ENCODE peak calls at places on chromosome 20, in eight cellular contexts. One of them, this sample, is unnamed.

GRCh38 chr20:14757728-14758127 is 420.3 kb upstream of the FLRT3 start:
- DNase-seq in fibroblast of lung: no peak
- DNase-seq in H9: peak
- DNase-seq in neuronal stem cell: no peak
- DNase-seq in SK-N-SH: no peak
- DNase-seq in mammary epithelial cell: no peak
- DNase-seq in HepG2: peak
- DNase-seq in DND-41: no peak
- DNase-seq in this sample: no peak

GRCh38 chr20:19995220-19995863 is 21.8 kb upstream of the NAA20 start:
- DNase-seq in fibroblast of lung: peak
- DNase-seq in H9: no peak
- DNase-seq in neuronal stem cell: no peak
- DNase-seq in SK-N-SH: peak
- DNase-seq in mammary epithelial cell: no peak
- DNase-seq in HepG2: peak
- DNase-seq in DND-41: peak
- DNase-seq in this sample: peak

GRCh38 chr20:5923493-5923892 is 26.8 kb downstream of the TRMT6 start:
- DNase-seq in fibroblast of lung: no peak
- DNase-seq in H9: no peak
- DNase-seq in neuronal stem cell: no peak
- DNase-seq in SK-N-SH: no peak
- DNase-seq in mammary epithelial cell: no peak
- DNase-seq in HepG2: no peak
- DNase-seq in DND-41: no peak
- DNase-seq in this sample: no peak

GRCh38 chr20:7237251-7237650 is 469.8 kb downstream of the BMP2 start:
- DNase-seq in fibroblast of lung: no peak
- DNase-seq in H9: no peak
- DNase-seq in neuronal stem cell: no peak
- DNase-seq in SK-N-SH: no peak
- DNase-seq in mammary epithelial cell: no peak
- DNase-seq in HepG2: no peak
- DNase-seq in DND-41: no peak
- DNase-seq in this sample: no peak

GRCh38 chr20:59010995-59011873 is 4.2 kb upstream of the CTSZ start:
- DNase-seq in fibroblast of lung: peak
- DNase-seq in H9: no peak
- DNase-seq in neuronal stem cell: no peak
- DNase-seq in SK-N-SH: no peak
- DNase-seq in mammary epithelial cell: peak
- DNase-seq in HepG2: peak
- DNase-seq in DND-41: peak
- DNase-seq in this sample: peak

GRCh38 chr20:53958240-53958639 is 112.2 kb downstream of the BCAS1 start:
- DNase-seq in fibroblast of lung: no peak
- DNase-seq in H9: no peak
- DNase-seq in neuronal stem cell: no peak
- DNase-seq in SK-N-SH: no peak
- DNase-seq in mammary epithelial cell: no peak
- DNase-seq in HepG2: no peak
- DNase-seq in DND-41: no peak
- DNase-seq in this sample: no peak

GRCh38 chr20:35560105-35560511 is 18.2 kb downstream of the ERGIC3 start:
- DNase-seq in fibroblast of lung: no peak
- DNase-seq in H9: peak
- DNase-seq in neuronal stem cell: no peak
- DNase-seq in SK-N-SH: no peak
- DNase-seq in mammary epithelial cell: no peak
- DNase-seq in HepG2: no peak
- DNase-seq in DND-41: no peak
- DNase-seq in this sample: peak

GRCh38 chr20:57941572-57942381 is 232.0 kb upstream of the PMEPA1 start:
- DNase-seq in fibroblast of lung: no peak
- DNase-seq in H9: no peak
- DNase-seq in neuronal stem cell: no peak
- DNase-seq in SK-N-SH: peak
- DNase-seq in mammary epithelial cell: peak
- DNase-seq in HepG2: no peak
- DNase-seq in DND-41: no peak
- DNase-seq in this sample: peak

GRCh38 chr20:42565106-42565990 is 624.4 kb downstream of the PTPRT start:
- DNase-seq in fibroblast of lung: no peak
- DNase-seq in H9: no peak
- DNase-seq in neuronal stem cell: no peak
- DNase-seq in SK-N-SH: peak
- DNase-seq in mammary epithelial cell: no peak
- DNase-seq in HepG2: no peak
- DNase-seq in DND-41: no peak
- DNase-seq in this sample: no peak

GRCh38 chr20:51529027-51529749 is 13.3 kb downstream of the NFATC2 start:
- DNase-seq in fibroblast of lung: peak
- DNase-seq in H9: no peak
- DNase-seq in neuronal stem cell: no peak
- DNase-seq in SK-N-SH: no peak
- DNase-seq in mammary epithelial cell: no peak
- DNase-seq in HepG2: no peak
- DNase-seq in DND-41: no peak
- DNase-seq in this sample: no peak

GRCh38 chr20:61925555-61926252 is 140.0 kb downstream of the TAF4 start:
- DNase-seq in fibroblast of lung: peak
- DNase-seq in H9: no peak
- DNase-seq in neuronal stem cell: no peak
- DNase-seq in SK-N-SH: no peak
- DNase-seq in mammary epithelial cell: peak
- DNase-seq in HepG2: no peak
- DNase-seq in DND-41: no peak
- DNase-seq in this sample: peak

GRCh38 chr20:38187512-38187911 is 22.4 kb upstream of the TGM2 start:
- DNase-seq in fibroblast of lung: peak
- DNase-seq in H9: peak
- DNase-seq in neuronal stem cell: no peak
- DNase-seq in SK-N-SH: no peak
- DNase-seq in mammary epithelial cell: no peak
- DNase-seq in HepG2: peak
- DNase-seq in DND-41: no peak
- DNase-seq in this sample: no peak

GRCh38 chr20:15917333-15917732 is 655.9 kb downstream of the KIF16B start:
- DNase-seq in fibroblast of lung: no peak
- DNase-seq in H9: no peak
- DNase-seq in neuronal stem cell: no peak
- DNase-seq in SK-N-SH: no peak
- DNase-seq in mammary epithelial cell: peak
- DNase-seq in HepG2: no peak
- DNase-seq in DND-41: no peak
- DNase-seq in this sample: peak

GRCh38 chr20:6492396-6493055 is 275.0 kb upstream of the BMP2 start:
- DNase-seq in fibroblast of lung: peak
- DNase-seq in H9: peak
- DNase-seq in neuronal stem cell: peak
- DNase-seq in SK-N-SH: no peak
- DNase-seq in mammary epithelial cell: peak
- DNase-seq in HepG2: no peak
- DNase-seq in DND-41: no peak
- DNase-seq in this sample: peak

GRCh38 chr20:44056010-44056698 is 130.8 kb downstream of the JPH2 start:
- DNase-seq in fibroblast of lung: no peak
- DNase-seq in H9: peak
- DNase-seq in neuronal stem cell: peak
- DNase-seq in SK-N-SH: peak
- DNase-seq in mammary epithelial cell: no peak
- DNase-seq in HepG2: peak
- DNase-seq in DND-41: peak
- DNase-seq in this sample: peak

GRCh38 chr20:6473197-6473596 is 294.3 kb upstream of the BMP2 start:
- DNase-seq in fibroblast of lung: peak
- DNase-seq in H9: no peak
- DNase-seq in neuronal stem cell: no peak
- DNase-seq in SK-N-SH: no peak
- DNase-seq in mammary epithelial cell: peak
- DNase-seq in HepG2: no peak
- DNase-seq in DND-41: no peak
- DNase-seq in this sample: peak

GRCh38 chr20:35010405-35011192 is 54.9 kb downstream of the MYH7B start:
- DNase-seq in fibroblast of lung: no peak
- DNase-seq in H9: peak
- DNase-seq in neuronal stem cell: no peak
- DNase-seq in SK-N-SH: no peak
- DNase-seq in mammary epithelial cell: no peak
- DNase-seq in HepG2: no peak
- DNase-seq in DND-41: no peak
- DNase-seq in this sample: no peak

GRCh38 chr20:21396921-21397340 is 395 bp downstream of the NKX2-4 start:
- DNase-seq in fibroblast of lung: no peak
- DNase-seq in H9: peak
- DNase-seq in neuronal stem cell: no peak
- DNase-seq in SK-N-SH: peak
- DNase-seq in mammary epithelial cell: no peak
- DNase-seq in HepG2: no peak
- DNase-seq in DND-41: no peak
- DNase-seq in this sample: no peak

GRCh38 chr20:16107172-16107870 is 465.9 kb downstream of the KIF16B start:
- DNase-seq in fibroblast of lung: no peak
- DNase-seq in H9: no peak
- DNase-seq in neuronal stem cell: no peak
- DNase-seq in SK-N-SH: peak
- DNase-seq in mammary epithelial cell: no peak
- DNase-seq in HepG2: no peak
- DNase-seq in DND-41: no peak
- DNase-seq in this sample: no peak

GRCh38 chr20:16785221-16785620 is 37.1 kb downstream of the OTOR start:
- DNase-seq in fibroblast of lung: no peak
- DNase-seq in H9: no peak
- DNase-seq in neuronal stem cell: no peak
- DNase-seq in SK-N-SH: no peak
- DNase-seq in mammary epithelial cell: no peak
- DNase-seq in HepG2: no peak
- DNase-seq in DND-41: no peak
- DNase-seq in this sample: no peak

GRCh38 chr20:61513124-61514017 is 261.3 kb downstream of the CDH4 start:
- DNase-seq in fibroblast of lung: no peak
- DNase-seq in H9: no peak
- DNase-seq in neuronal stem cell: no peak
- DNase-seq in SK-N-SH: no peak
- DNase-seq in mammary epithelial cell: no peak
- DNase-seq in HepG2: no peak
- DNase-seq in DND-41: no peak
- DNase-seq in this sample: no peak

GRCh38 chr20:4155953-4156352 is 140.6 kb upstream of the RNF24 start:
- DNase-seq in fibroblast of lung: no peak
- DNase-seq in H9: no peak
- DNase-seq in neuronal stem cell: no peak
- DNase-seq in SK-N-SH: no peak
- DNase-seq in mammary epithelial cell: no peak
- DNase-seq in HepG2: no peak
- DNase-seq in DND-41: no peak
- DNase-seq in this sample: no peak

GRCh38 chr20:11260611-11261010 is 586.8 kb upstream of the JAG1 start:
- DNase-seq in fibroblast of lung: no peak
- DNase-seq in H9: no peak
- DNase-seq in neuronal stem cell: no peak
- DNase-seq in SK-N-SH: no peak
- DNase-seq in mammary epithelial cell: peak
- DNase-seq in HepG2: no peak
- DNase-seq in DND-41: no peak
- DNase-seq in this sample: no peak

GRCh38 chr20:44618318-44618731 is 33.2 kb downstream of the ADA start:
- DNase-seq in fibroblast of lung: no peak
- DNase-seq in H9: no peak
- DNase-seq in neuronal stem cell: no peak
- DNase-seq in SK-N-SH: no peak
- DNase-seq in mammary epithelial cell: peak
- DNase-seq in HepG2: no peak
- DNase-seq in DND-41: no peak
- DNase-seq in this sample: no peak

GRCh38 chr20:49937023-49937929 is 1.1 kb downstream of the RNF114 start:
- DNase-seq in fibroblast of lung: no peak
- DNase-seq in H9: no peak
- DNase-seq in neuronal stem cell: no peak
- DNase-seq in SK-N-SH: peak
- DNase-seq in mammary epithelial cell: peak
- DNase-seq in HepG2: no peak
- DNase-seq in DND-41: peak
- DNase-seq in this sample: peak

GRCh38 chr20:63177134-63177784 is 38.7 kb downstream of the YTHDF1 start:
- DNase-seq in fibroblast of lung: no peak
- DNase-seq in H9: no peak
- DNase-seq in neuronal stem cell: peak
- DNase-seq in SK-N-SH: peak
- DNase-seq in mammary epithelial cell: no peak
- DNase-seq in HepG2: no peak
- DNase-seq in DND-41: no peak
- DNase-seq in this sample: no peak
- H3K4me2 ChIP-seq in fibroblast of lung: no peak
- H3K4me2 ChIP-seq in H9: peak
- H3K4me2 ChIP-seq in neuronal stem cell: peak
- H3K4me2 ChIP-seq in SK-N-SH: no peak
- H3K4me2 ChIP-seq in mammary epithelial cell: no peak
- H3K4me2 ChIP-seq in HepG2: no peak
- H3K4me2 ChIP-seq in DND-41: no peak
- H3K4me2 ChIP-seq in this sample: no peak

GRCh38 chr20:45920795-45921617 is 9.1 kb upstream of the PLTP start:
- DNase-seq in fibroblast of lung: no peak
- DNase-seq in H9: no peak
- DNase-seq in neuronal stem cell: no peak
- DNase-seq in SK-N-SH: no peak
- DNase-seq in mammary epithelial cell: no peak
- DNase-seq in HepG2: no peak
- DNase-seq in DND-41: no peak
- DNase-seq in this sample: no peak
- H3K9ac ChIP-seq in fibroblast of lung: no peak
- H3K9ac ChIP-seq in H9: no peak
- H3K9ac ChIP-seq in neuronal stem cell: no peak
- H3K9ac ChIP-seq in SK-N-SH: no peak
- H3K9ac ChIP-seq in mammary epithelial cell: no peak
- H3K9ac ChIP-seq in HepG2: no peak
- H3K9ac ChIP-seq in DND-41: no peak
- H3K9ac ChIP-seq in this sample: no peak

GRCh38 chr20:32510120-32510600 is 75.0 kb downstream of the NOL4L start:
- DNase-seq in fibroblast of lung: no peak
- DNase-seq in H9: peak
- DNase-seq in neuronal stem cell: no peak
- DNase-seq in SK-N-SH: no peak
- DNase-seq in mammary epithelial cell: no peak
- DNase-seq in HepG2: no peak
- DNase-seq in DND-41: peak
- DNase-seq in this sample: no peak
- H2AFZ ChIP-seq in fibroblast of lung: no peak
- H2AFZ ChIP-seq in H9: no peak
- H2AFZ ChIP-seq in neuronal stem cell: peak
- H2AFZ ChIP-seq in SK-N-SH: no peak
- H2AFZ ChIP-seq in mammary epithelial cell: no peak
- H2AFZ ChIP-seq in HepG2: no peak
- H2AFZ ChIP-seq in DND-41: peak
- H2AFZ ChIP-seq in this sample: peak

DNA sequence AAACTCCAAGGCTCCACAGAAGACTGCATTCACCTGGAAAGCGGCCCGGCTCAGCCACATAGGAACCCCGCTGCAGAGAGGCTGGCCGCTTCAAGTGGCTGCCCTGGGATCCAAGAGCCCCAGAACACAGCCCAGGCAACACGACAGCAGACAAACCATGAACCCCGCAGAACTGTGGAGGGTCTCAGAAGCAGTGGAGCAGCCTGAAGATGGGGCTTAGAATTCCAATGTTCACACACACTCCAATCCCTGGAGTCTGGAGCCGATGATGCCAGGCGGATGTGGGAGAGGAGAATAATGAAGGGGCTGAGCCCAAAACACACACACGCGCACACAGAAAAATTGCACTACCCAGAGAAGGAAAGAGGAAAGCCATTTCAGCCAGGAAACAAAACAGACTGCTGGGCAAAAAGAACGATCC is 52.4 kb downstream of the NINL start:
- DNase-seq in fibroblast of lung: no peak
- DNase-seq in H9: no peak
- DNase-seq in neuronal stem cell: no peak
- DNase-seq in SK-N-SH: no peak
- DNase-seq in mammary epithelial cell: no peak
- DNase-seq in HepG2: no peak
- DNase-seq in DND-41: no peak
- DNase-seq in this sample: no peak
- H3K4me2 ChIP-seq in fibroblast of lung: peak
- H3K4me2 ChIP-seq in H9: no peak
- H3K4me2 ChIP-seq in neuronal stem cell: no peak
- H3K4me2 ChIP-seq in SK-N-SH: no peak
- H3K4me2 ChIP-seq in mammary epithelial cell: no peak
- H3K4me2 ChIP-seq in HepG2: no peak
- H3K4me2 ChIP-seq in DND-41: no peak
- H3K4me2 ChIP-seq in this sample: no peak